ENCODE peak calls at places on chromosomes 12 and 14, in seven cellular contexts. One of them, this sample, is unnamed.
A peak's percentile ranks its signal among the peaks of the same experiment; 100 is the strongest.

GRCh38 chr12:30643366-30643765 is 52.3 kb downstream of the IPO8 start:
- DNase-seq in neuronal stem cell: no peak
- DNase-seq in lower lobe of right lung: no peak
- DNase-seq in right cardiac atrium: no peak
- DNase-seq in epithelial cell of proximal tubule: no peak
- DNase-seq in heart left ventricle: no peak
- DNase-seq in Peyer's patch: no peak
- DNase-seq in this sample: peak; percentile 31

GRCh38 chr14:85532981-85533820 is 3.3 kb downstream of the FLRT2 start:
- DNase-seq in lower lobe of right lung: peak; percentile 43
- DNase-seq in neuronal stem cell: peak; percentile 76
- DNase-seq in heart left ventricle: peak; percentile 44
- DNase-seq in Peyer's patch: no peak
- DNase-seq in epithelial cell of proximal tubule: no peak
- DNase-seq in right cardiac atrium: peak; percentile 69
- DNase-seq in this sample: no peak

GRCh38 chr14:99891900-99892299 is 98.7 kb downstream of the EML1 start:
- DNase-seq in lower lobe of right lung: no peak
- DNase-seq in epithelial cell of proximal tubule: no peak
- DNase-seq in neuronal stem cell: no peak
- DNase-seq in Peyer's patch: no peak
- DNase-seq in heart left ventricle: no peak
- DNase-seq in right cardiac atrium: no peak
- DNase-seq in this sample: no peak

GRCh38 chr14:51774209-51774608 is 86.2 kb upstream of the GNG2 start:
- DNase-seq in Peyer's patch: no peak
- DNase-seq in neuronal stem cell: no peak
- DNase-seq in heart left ventricle: no peak
- DNase-seq in lower lobe of right lung: no peak
- DNase-seq in right cardiac atrium: no peak
- DNase-seq in epithelial cell of proximal tubule: no peak
- DNase-seq in this sample: peak; percentile 14

GRCh38 chr12:129531004-129531403 is 372.8 kb downstream of the TMEM132D start:
- DNase-seq in Peyer's patch: no peak
- DNase-seq in heart left ventricle: no peak
- DNase-seq in neuronal stem cell: no peak
- DNase-seq in lower lobe of right lung: no peak
- DNase-seq in epithelial cell of proximal tubule: no peak
- DNase-seq in right cardiac atrium: no peak
- DNase-seq in this sample: no peak

GRCh38 chr12:108360487-108360886 is 21.4 kb upstream of the CMKLR1 start:
- DNase-seq in right cardiac atrium: no peak
- DNase-seq in Peyer's patch: no peak
- DNase-seq in heart left ventricle: no peak
- DNase-seq in epithelial cell of proximal tubule: peak; percentile 18
- DNase-seq in lower lobe of right lung: no peak
- DNase-seq in neuronal stem cell: no peak
- DNase-seq in this sample: peak; percentile 92

GRCh38 chr14:69712637-69713088 is 54.3 kb upstream of the SRSF5 start:
- DNase-seq in right cardiac atrium: peak; percentile 52
- DNase-seq in epithelial cell of proximal tubule: no peak
- DNase-seq in lower lobe of right lung: peak; percentile 88
- DNase-seq in neuronal stem cell: no peak
- DNase-seq in heart left ventricle: peak; percentile 65
- DNase-seq in Peyer's patch: no peak
- DNase-seq in this sample: peak; percentile 42

GRCh38 chr12:24742378-24742777 is 206.5 kb downstream of the BCAT1 start:
- DNase-seq in right cardiac atrium: peak; percentile 18
- DNase-seq in Peyer's patch: peak; percentile 66
- DNase-seq in neuronal stem cell: no peak
- DNase-seq in heart left ventricle: peak; percentile 40
- DNase-seq in lower lobe of right lung: no peak
- DNase-seq in epithelial cell of proximal tubule: no peak
- DNase-seq in this sample: peak; percentile 58

GRCh38 chr12:27437839-27438238 is 8.7 kb upstream of the SMCO2 start:
- DNase-seq in right cardiac atrium: no peak
- DNase-seq in epithelial cell of proximal tubule: no peak
- DNase-seq in Peyer's patch: no peak
- DNase-seq in lower lobe of right lung: no peak
- DNase-seq in heart left ventricle: no peak
- DNase-seq in neuronal stem cell: no peak
- DNase-seq in this sample: peak; percentile 83

GRCh38 chr12:68236421-68237059 is 10.9 kb upstream of the IL26 start:
- DNase-seq in neuronal stem cell: no peak
- DNase-seq in right cardiac atrium: no peak
- DNase-seq in Peyer's patch: peak; percentile 29
- DNase-seq in epithelial cell of proximal tubule: no peak
- DNase-seq in heart left ventricle: no peak
- DNase-seq in lower lobe of right lung: no peak
- DNase-seq in this sample: peak; percentile 64

GRCh38 chr12:122659579-122659978 is 43.6 kb downstream of the HCAR2 start:
- DNase-seq in lower lobe of right lung: no peak
- DNase-seq in Peyer's patch: no peak
- DNase-seq in heart left ventricle: peak; percentile 37
- DNase-seq in right cardiac atrium: peak; percentile 18
- DNase-seq in epithelial cell of proximal tubule: no peak
- DNase-seq in neuronal stem cell: no peak
- DNase-seq in this sample: no peak

GRCh38 chr14:75513911-75514672 is 8.2 kb upstream of the BATF start:
- DNase-seq in lower lobe of right lung: no peak
- DNase-seq in Peyer's patch: peak; percentile 53
- DNase-seq in heart left ventricle: no peak
- DNase-seq in epithelial cell of proximal tubule: no peak
- DNase-seq in right cardiac atrium: no peak
- DNase-seq in neuronal stem cell: no peak
- DNase-seq in this sample: peak; percentile 22

GRCh38 chr14:75511201-75511600 is 11.1 kb upstream of the BATF start:
- DNase-seq in right cardiac atrium: no peak
- DNase-seq in heart left ventricle: no peak
- DNase-seq in neuronal stem cell: no peak
- DNase-seq in Peyer's patch: no peak
- DNase-seq in lower lobe of right lung: no peak
- DNase-seq in epithelial cell of proximal tubule: no peak
- DNase-seq in this sample: no peak

GRCh38 chr14:75518625-75519024 is 3.6 kb upstream of the BATF start:
- DNase-seq in right cardiac atrium: no peak
- DNase-seq in lower lobe of right lung: no peak
- DNase-seq in epithelial cell of proximal tubule: no peak
- DNase-seq in neuronal stem cell: no peak
- DNase-seq in Peyer's patch: no peak
- DNase-seq in heart left ventricle: no peak
- DNase-seq in this sample: peak; percentile 71

GRCh38 chr14:75515631-75515999 is 6.7 kb upstream of the BATF start:
- DNase-seq in Peyer's patch: peak; percentile 77
- DNase-seq in epithelial cell of proximal tubule: no peak
- DNase-seq in neuronal stem cell: no peak
- DNase-seq in heart left ventricle: no peak
- DNase-seq in lower lobe of right lung: no peak
- DNase-seq in right cardiac atrium: no peak
- DNase-seq in this sample: peak; percentile 90

DNA sequence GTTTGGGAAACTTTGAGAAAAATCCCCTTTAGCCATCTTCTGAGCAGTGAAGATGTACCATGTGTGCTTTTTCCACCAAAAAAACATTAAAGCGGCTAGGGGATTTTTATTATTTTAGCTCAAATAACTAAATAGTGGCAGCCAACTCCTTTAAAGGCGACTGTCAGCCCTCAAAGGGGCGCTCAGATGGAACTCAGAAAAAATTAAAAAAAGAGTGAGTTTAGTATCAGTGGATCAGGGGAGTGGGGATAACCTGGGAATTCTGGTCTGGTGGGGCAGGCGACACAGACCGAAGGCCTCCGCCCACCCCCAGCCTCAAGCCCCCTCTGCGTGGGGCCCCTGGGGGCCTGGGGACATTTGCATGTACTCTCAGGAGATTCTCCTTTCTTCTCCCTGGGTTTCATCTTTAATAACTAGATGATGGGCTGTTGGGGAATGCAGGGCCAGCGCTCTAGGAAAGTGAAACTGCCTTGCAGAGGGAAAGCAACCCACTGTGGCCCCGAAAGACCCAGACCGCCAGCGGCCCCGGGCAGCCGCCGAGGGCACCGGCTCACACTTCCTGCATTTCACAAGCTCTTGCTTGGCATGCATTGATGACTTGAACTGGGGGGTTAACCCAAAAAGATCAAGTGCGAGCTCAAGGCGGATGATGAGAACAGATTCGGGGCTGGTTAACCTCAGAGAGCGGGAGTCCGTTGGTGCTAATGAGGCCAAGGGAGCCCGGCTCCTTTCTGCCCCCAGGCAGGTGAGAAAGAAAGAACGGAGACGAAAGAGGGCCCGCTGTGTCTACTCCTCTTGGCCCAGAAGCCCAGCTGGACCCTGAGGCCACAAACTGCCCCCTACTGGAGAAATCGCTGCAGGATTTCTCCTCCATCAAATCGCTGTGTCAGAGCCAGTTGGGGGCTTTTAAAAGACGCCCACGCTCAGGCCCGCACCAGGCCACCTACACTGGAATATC is 7.3 kb upstream of the BATF start:
- DNase-seq in Peyer's patch: peak; percentile 75
- DNase-seq in heart left ventricle: no peak
- DNase-seq in neuronal stem cell: no peak
- DNase-seq in right cardiac atrium: peak; percentile 16
- DNase-seq in lower lobe of right lung: peak; percentile 64
- DNase-seq in epithelial cell of proximal tubule: no peak
- DNase-seq in this sample: peak; percentile 87
- H3K4me3 ChIP-seq in Peyer's patch: peak overlapping the region; percentile 41
- H3K4me3 ChIP-seq in heart left ventricle: peak overlapping the region; percentile 40
- H3K4me3 ChIP-seq in neuronal stem cell: no peak overlapping the region
- H3K4me3 ChIP-seq in right cardiac atrium: peak overlapping the region; percentile 26
- H3K4me3 ChIP-seq in lower lobe of right lung: peak overlapping the region; percentile 46
- H3K4me3 ChIP-seq in epithelial cell of proximal tubule: peak overlapping the region; percentile 37
- H3K4me3 ChIP-seq in this sample: peak overlapping the region; percentile 30

DNA sequence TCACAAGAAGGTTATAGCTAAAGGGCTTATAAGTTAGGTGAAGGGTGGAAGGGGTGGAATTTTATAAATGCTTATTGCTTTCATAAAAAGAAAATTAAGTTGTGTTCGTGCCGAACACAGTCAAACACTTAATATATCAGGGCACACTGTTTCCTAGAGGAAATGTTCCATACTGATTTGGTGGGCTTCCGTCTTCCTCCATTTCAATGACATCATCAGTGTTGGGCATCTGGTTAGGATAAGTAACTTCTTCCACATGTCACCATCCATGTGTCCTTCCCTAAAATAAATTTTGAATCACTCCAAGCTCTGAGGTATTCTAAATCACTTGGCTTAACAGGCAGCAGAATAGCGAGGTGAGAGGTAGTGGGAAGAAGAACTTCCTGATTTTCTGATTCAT is 466.4 kb downstream of the MED13L start:
- DNase-seq in heart left ventricle: no peak
- DNase-seq in right cardiac atrium: no peak
- DNase-seq in epithelial cell of proximal tubule: no peak
- DNase-seq in lower lobe of right lung: no peak
- DNase-seq in neuronal stem cell: no peak
- DNase-seq in Peyer's patch: no peak
- DNase-seq in this sample: no peak
- H3K4me3 ChIP-seq in heart left ventricle: no peak overlapping the region
- H3K4me3 ChIP-seq in right cardiac atrium: no peak overlapping the region
- H3K4me3 ChIP-seq in epithelial cell of proximal tubule: no peak overlapping the region
- H3K4me3 ChIP-seq in lower lobe of right lung: no peak overlapping the region
- H3K4me3 ChIP-seq in neuronal stem cell: no peak overlapping the region
- H3K4me3 ChIP-seq in Peyer's patch: no peak overlapping the region
- H3K4me3 ChIP-seq in this sample: no peak overlapping the region

DNA sequence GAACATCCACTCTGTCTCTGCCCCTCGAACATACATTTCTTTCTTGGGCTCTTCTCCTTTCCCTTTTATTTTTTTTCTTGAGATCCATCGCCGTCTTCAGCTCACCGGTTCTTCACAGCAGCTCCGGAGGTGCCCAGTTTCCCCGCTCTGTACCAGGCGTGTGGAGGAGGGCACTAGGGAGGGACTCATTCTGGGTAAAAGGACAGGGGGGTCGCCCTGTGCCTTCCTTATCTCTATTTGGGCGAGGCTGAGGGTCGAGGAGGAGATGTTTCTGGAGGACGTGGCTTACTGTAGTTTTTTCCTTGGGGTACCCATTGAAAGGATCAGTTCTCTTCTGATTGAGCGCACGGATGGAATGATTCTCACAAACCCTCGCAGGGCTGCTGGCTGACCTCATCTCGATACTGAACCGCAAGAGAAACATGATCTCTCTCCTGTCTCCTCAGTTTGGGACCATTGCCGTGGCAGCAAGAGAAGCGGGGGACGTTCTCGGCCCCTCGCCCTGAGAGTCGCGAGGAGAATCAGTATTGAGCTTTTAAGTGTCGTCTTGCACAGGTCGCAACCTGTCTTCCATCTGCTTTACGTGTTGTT is 386 bp downstream of the LIN52 start:
- DNase-seq in heart left ventricle: no peak
- DNase-seq in lower lobe of right lung: no peak
- DNase-seq in Peyer's patch: no peak
- DNase-seq in epithelial cell of proximal tubule: peak; percentile 18
- DNase-seq in neuronal stem cell: peak; percentile 35
- DNase-seq in right cardiac atrium: peak; percentile 27
- DNase-seq in this sample: peak; percentile 48
- H3K4me3 ChIP-seq in heart left ventricle: peak overlapping the region; percentile 88
- H3K4me3 ChIP-seq in lower lobe of right lung: peak overlapping the region; percentile 92
- H3K4me3 ChIP-seq in Peyer's patch: peak overlapping the region; percentile 67
- H3K4me3 ChIP-seq in epithelial cell of proximal tubule: peak overlapping the region; percentile 86
- H3K4me3 ChIP-seq in neuronal stem cell: peak overlapping the region; percentile 90
- H3K4me3 ChIP-seq in right cardiac atrium: peak overlapping the region; percentile 86
- H3K4me3 ChIP-seq in this sample: peak overlapping the region; percentile 98

GRCh38 chr12:124605869-124606774 is 38.7 kb upstream of the NCOR2 start:
- DNase-seq in epithelial cell of proximal tubule: no peak
- DNase-seq in lower lobe of right lung: no peak
- DNase-seq in Peyer's patch: no peak
- DNase-seq in right cardiac atrium: no peak
- DNase-seq in neuronal stem cell: no peak
- DNase-seq in heart left ventricle: no peak
- DNase-seq in this sample: no peak

GRCh38 chr12:124603143-124603542 is 35.7 kb upstream of the NCOR2 start:
- DNase-seq in heart left ventricle: no peak
- DNase-seq in lower lobe of right lung: no peak
- DNase-seq in neuronal stem cell: no peak
- DNase-seq in Peyer's patch: no peak
- DNase-seq in right cardiac atrium: no peak
- DNase-seq in epithelial cell of proximal tubule: no peak
- DNase-seq in this sample: no peak

GRCh38 chr12:124607681-124608425 is 40.4 kb upstream of the NCOR2 start:
- DNase-seq in lower lobe of right lung: no peak
- DNase-seq in heart left ventricle: no peak
- DNase-seq in right cardiac atrium: no peak
- DNase-seq in neuronal stem cell: no peak
- DNase-seq in epithelial cell of proximal tubule: no peak
- DNase-seq in Peyer's patch: no peak
- DNase-seq in this sample: peak; percentile 43

GRCh38 chr12:124603910-124604775 is 36.7 kb upstream of the NCOR2 start:
- DNase-seq in epithelial cell of proximal tubule: no peak
- DNase-seq in right cardiac atrium: no peak
- DNase-seq in heart left ventricle: no peak
- DNase-seq in Peyer's patch: no peak
- DNase-seq in neuronal stem cell: no peak
- DNase-seq in lower lobe of right lung: no peak
- DNase-seq in this sample: no peak

DNA sequence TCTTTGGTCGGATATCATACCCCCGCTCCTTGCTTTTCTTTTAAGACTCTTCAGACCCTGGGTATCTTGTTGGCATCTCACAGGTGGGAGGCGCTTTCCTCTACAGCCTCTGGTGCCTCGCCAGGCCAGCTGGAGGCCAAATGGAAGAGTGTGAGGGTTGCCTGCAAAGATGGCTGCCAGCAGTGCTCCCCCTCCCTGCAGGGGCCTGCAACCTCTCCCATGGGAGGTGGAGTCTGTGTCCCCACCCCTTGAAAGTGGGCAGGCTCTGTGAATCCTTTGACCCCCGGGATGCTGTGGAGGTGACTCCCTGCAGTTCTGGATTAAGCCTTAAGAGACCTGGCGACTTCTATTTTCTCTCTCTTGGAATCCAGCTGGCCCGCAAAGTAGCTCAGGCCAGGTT is 37.7 kb upstream of the NCOR2 start:
- DNase-seq in neuronal stem cell: no peak
- DNase-seq in lower lobe of right lung: no peak
- DNase-seq in heart left ventricle: no peak
- DNase-seq in right cardiac atrium: no peak
- DNase-seq in epithelial cell of proximal tubule: no peak
- DNase-seq in Peyer's patch: no peak
- DNase-seq in this sample: no peak
- H3K4me3 ChIP-seq in neuronal stem cell: no peak overlapping the region
- H3K4me3 ChIP-seq in lower lobe of right lung: no peak overlapping the region
- H3K4me3 ChIP-seq in heart left ventricle: no peak overlapping the region
- H3K4me3 ChIP-seq in right cardiac atrium: no peak overlapping the region
- H3K4me3 ChIP-seq in epithelial cell of proximal tubule: no peak overlapping the region
- H3K4me3 ChIP-seq in Peyer's patch: no peak overlapping the region
- H3K4me3 ChIP-seq in this sample: no peak overlapping the region